ENCODE peak calls at places on chromosomes 16 and 17, in ten cellular contexts. One of them, this sample, is unnamed.
A peak's percentile ranks its signal among the peaks of the same experiment; 100 is the strongest.

GRCh38 chr16:56108724-56109123 is 82.6 kb upstream of the GNAO1 start:
- DNase-seq in T-helper 1 cell: no peak
- DNase-seq in activated CD4-positive, alpha-beta T cell treated with anti-CD3 and anti-CD28 coated beads, Interleukin-2, amount 10 ng/mL, durations not matched to agents 7 days and 5 days: no peak
- DNase-seq in ecto neural progenitor cell: no peak
- DNase-seq in A549: no peak
- DNase-seq in HFF-Myc: no peak
- DNase-seq in GM23248: no peak
- DNase-seq in fibroblast of lung: no peak
- DNase-seq in NCI-H2029: peak; percentile 1
- DNase-seq in choroid plexus epithelial cell: no peak
- DNase-seq in this sample: peak; percentile 11

GRCh38 chr16:74100405-74101316 is 196.0 kb upstream of the PSMD7 start:
- DNase-seq in T-helper 1 cell: no peak
- DNase-seq in activated CD4-positive, alpha-beta T cell treated with anti-CD3 and anti-CD28 coated beads, Interleukin-2, amount 10 ng/mL, durations not matched to agents 7 days and 5 days: no peak
- DNase-seq in ecto neural progenitor cell: no peak
- DNase-seq in A549: no peak
- DNase-seq in HFF-Myc: no peak
- DNase-seq in GM23248: no peak
- DNase-seq in fibroblast of lung: no peak
- DNase-seq in NCI-H2029: no peak
- DNase-seq in choroid plexus epithelial cell: no peak
- DNase-seq in this sample: no peak

GRCh38 chr16:23690771-23691482 is 12.2 kb downstream of the PLK1 start:
- DNase-seq in T-helper 1 cell: no peak
- DNase-seq in activated CD4-positive, alpha-beta T cell treated with anti-CD3 and anti-CD28 coated beads, Interleukin-2, amount 10 ng/mL, durations not matched to agents 7 days and 5 days: no peak
- DNase-seq in ecto neural progenitor cell: no peak
- DNase-seq in A549: no peak
- DNase-seq in HFF-Myc: no peak
- DNase-seq in GM23248: no peak
- DNase-seq in fibroblast of lung: no peak
- DNase-seq in NCI-H2029: no peak
- DNase-seq in choroid plexus epithelial cell: no peak
- DNase-seq in this sample: no peak

GRCh38 chr16:10622036-10622921 is 41.9 kb upstream of the EMP2 start:
- DNase-seq in T-helper 1 cell: no peak
- DNase-seq in activated CD4-positive, alpha-beta T cell treated with anti-CD3 and anti-CD28 coated beads, Interleukin-2, amount 10 ng/mL, durations not matched to agents 7 days and 5 days: no peak
- DNase-seq in ecto neural progenitor cell: peak; percentile 58
- DNase-seq in A549: no peak
- DNase-seq in HFF-Myc: no peak
- DNase-seq in GM23248: no peak
- DNase-seq in fibroblast of lung: no peak
- DNase-seq in NCI-H2029: no peak
- DNase-seq in choroid plexus epithelial cell: no peak
- DNase-seq in this sample: no peak

GRCh38 chr17:21375757-21376584 is at the start of gene KCNJ12:
- DNase-seq in T-helper 1 cell: no peak
- DNase-seq in activated CD4-positive, alpha-beta T cell treated with anti-CD3 and anti-CD28 coated beads, Interleukin-2, amount 10 ng/mL, durations not matched to agents 7 days and 5 days: no peak
- DNase-seq in ecto neural progenitor cell: peak; percentile 80
- DNase-seq in A549: no peak
- DNase-seq in HFF-Myc: no peak
- DNase-seq in GM23248: peak; percentile 52
- DNase-seq in fibroblast of lung: peak; percentile 9
- DNase-seq in NCI-H2029: no peak
- DNase-seq in choroid plexus epithelial cell: peak; percentile 34
- DNase-seq in this sample: no peak

GRCh38 chr17:38538906-38539305 is 66.8 kb downstream of the SRCIN1 start:
- DNase-seq in T-helper 1 cell: no peak
- DNase-seq in activated CD4-positive, alpha-beta T cell treated with anti-CD3 and anti-CD28 coated beads, Interleukin-2, amount 10 ng/mL, durations not matched to agents 7 days and 5 days: no peak
- DNase-seq in ecto neural progenitor cell: no peak
- DNase-seq in A549: no peak
- DNase-seq in HFF-Myc: no peak
- DNase-seq in GM23248: no peak
- DNase-seq in fibroblast of lung: no peak
- DNase-seq in NCI-H2029: peak; percentile 91
- DNase-seq in choroid plexus epithelial cell: no peak
- DNase-seq in this sample: peak; percentile 98

GRCh38 chr16:16881771-16882170 is 502.8 kb downstream of the NPIPA7 start:
- DNase-seq in T-helper 1 cell: no peak
- DNase-seq in activated CD4-positive, alpha-beta T cell treated with anti-CD3 and anti-CD28 coated beads, Interleukin-2, amount 10 ng/mL, durations not matched to agents 7 days and 5 days: no peak
- DNase-seq in ecto neural progenitor cell: peak; percentile 34
- DNase-seq in A549: no peak
- DNase-seq in HFF-Myc: no peak
- DNase-seq in GM23248: no peak
- DNase-seq in fibroblast of lung: no peak
- DNase-seq in NCI-H2029: no peak
- DNase-seq in choroid plexus epithelial cell: no peak
- DNase-seq in this sample: no peak

GRCh38 chr16:3986235-3986544 is 105.7 kb upstream of the CREBBP start:
- DNase-seq in T-helper 1 cell: no peak
- DNase-seq in activated CD4-positive, alpha-beta T cell treated with anti-CD3 and anti-CD28 coated beads, Interleukin-2, amount 10 ng/mL, durations not matched to agents 7 days and 5 days: no peak
- DNase-seq in ecto neural progenitor cell: no peak
- DNase-seq in A549: no peak
- DNase-seq in HFF-Myc: no peak
- DNase-seq in GM23248: no peak
- DNase-seq in fibroblast of lung: no peak
- DNase-seq in NCI-H2029: no peak
- DNase-seq in choroid plexus epithelial cell: no peak
- DNase-seq in this sample: no peak

GRCh38 chr16:1259760-1260068 is 3.8 kb downstream of the TPSD1 start:
- DNase-seq in T-helper 1 cell: no peak
- DNase-seq in activated CD4-positive, alpha-beta T cell treated with anti-CD3 and anti-CD28 coated beads, Interleukin-2, amount 10 ng/mL, durations not matched to agents 7 days and 5 days: no peak
- DNase-seq in ecto neural progenitor cell: no peak
- DNase-seq in A549: no peak
- DNase-seq in HFF-Myc: no peak
- DNase-seq in GM23248: no peak
- DNase-seq in fibroblast of lung: no peak
- DNase-seq in NCI-H2029: no peak
- DNase-seq in choroid plexus epithelial cell: no peak
- DNase-seq in this sample: no peak

GRCh38 chr16:85629853-85630252 is 16.7 kb downstream of the GSE1 start:
- DNase-seq in T-helper 1 cell: no peak
- DNase-seq in activated CD4-positive, alpha-beta T cell treated with anti-CD3 and anti-CD28 coated beads, Interleukin-2, amount 10 ng/mL, durations not matched to agents 7 days and 5 days: no peak
- DNase-seq in ecto neural progenitor cell: no peak
- DNase-seq in A549: no peak
- DNase-seq in HFF-Myc: no peak
- DNase-seq in GM23248: no peak
- DNase-seq in fibroblast of lung: no peak
- DNase-seq in NCI-H2029: no peak
- DNase-seq in choroid plexus epithelial cell: no peak
- DNase-seq in this sample: no peak